ENCODE peak calls at places on chromosome 19, in six cellular contexts. One of them, this sample, is unnamed.

GRCh38 chr19:12638611-12639182 is 27.8 kb downstream of the MAN2B1 start:
- DNase-seq in neuronal stem cell: no peak
- DNase-seq in mesendoderm: no peak
- DNase-seq in H1: no peak
- DNase-seq in IMR-90: no peak
- DNase-seq in trophoblast cell: no peak
- DNase-seq in this sample: no peak

GRCh38 chr19:35053667-35054293 is 12.3 kb downstream of the HPN start:
- DNase-seq in trophoblast cell: no peak
- DNase-seq in mesendoderm: no peak
- DNase-seq in H1: no peak
- DNase-seq in neuronal stem cell: no peak
- DNase-seq in IMR-90: no peak
- DNase-seq in this sample: no peak

GRCh38 chr19:44356383-44357111 is at the start of gene ZNF112:
- DNase-seq in trophoblast cell: peak; percentile 89
- DNase-seq in neuronal stem cell: peak; percentile 78
- DNase-seq in mesendoderm: peak; percentile 97
- DNase-seq in H1: peak; percentile 79
- DNase-seq in IMR-90: peak; percentile 91
- DNase-seq in this sample: peak; percentile 93

GRCh38 chr19:20664917-20665781 is 3.8 kb upstream of the ZNF626 start:
- DNase-seq in IMR-90: no peak
- DNase-seq in mesendoderm: peak; percentile 62
- DNase-seq in H1: no peak
- DNase-seq in trophoblast cell: peak; percentile 25
- DNase-seq in neuronal stem cell: peak; percentile 24
- DNase-seq in this sample: no peak

GRCh38 chr19:7968796-7969559 is 25.5 kb upstream of the TIMM44 start:
- DNase-seq in H1: no peak
- DNase-seq in trophoblast cell: no peak
- DNase-seq in IMR-90: no peak
- DNase-seq in mesendoderm: no peak
- DNase-seq in neuronal stem cell: no peak
- DNase-seq in this sample: no peak

GRCh38 chr19:46571495-46571894 is 29.6 kb upstream of the CALM3 start:
- DNase-seq in trophoblast cell: peak; percentile 2
- DNase-seq in mesendoderm: peak; percentile 95
- DNase-seq in neuronal stem cell: no peak
- DNase-seq in IMR-90: no peak
- DNase-seq in H1: peak; percentile 44
- DNase-seq in this sample: peak; percentile 36

GRCh38 chr19:13089139-13089856 is 13.4 kb downstream of the LYL1 start:
- DNase-seq in neuronal stem cell: no peak
- DNase-seq in trophoblast cell: no peak
- DNase-seq in H1: no peak
- DNase-seq in mesendoderm: peak; percentile 81
- DNase-seq in IMR-90: no peak
- DNase-seq in this sample: no peak

GRCh38 chr19:54073829-54074228 is 7.3 kb downstream of the TARM1 start:
- DNase-seq in neuronal stem cell: no peak
- DNase-seq in trophoblast cell: no peak
- DNase-seq in IMR-90: no peak
- DNase-seq in mesendoderm: no peak
- DNase-seq in H1: no peak
- DNase-seq in this sample: no peak

GRCh38 chr19:39405261-39405912 is 1.3 kb upstream of the ZFP36 start:
- DNase-seq in IMR-90: no peak
- DNase-seq in mesendoderm: no peak
- DNase-seq in H1: no peak
- DNase-seq in neuronal stem cell: no peak
- DNase-seq in trophoblast cell: no peak
- DNase-seq in this sample: peak; percentile 52

DNA sequence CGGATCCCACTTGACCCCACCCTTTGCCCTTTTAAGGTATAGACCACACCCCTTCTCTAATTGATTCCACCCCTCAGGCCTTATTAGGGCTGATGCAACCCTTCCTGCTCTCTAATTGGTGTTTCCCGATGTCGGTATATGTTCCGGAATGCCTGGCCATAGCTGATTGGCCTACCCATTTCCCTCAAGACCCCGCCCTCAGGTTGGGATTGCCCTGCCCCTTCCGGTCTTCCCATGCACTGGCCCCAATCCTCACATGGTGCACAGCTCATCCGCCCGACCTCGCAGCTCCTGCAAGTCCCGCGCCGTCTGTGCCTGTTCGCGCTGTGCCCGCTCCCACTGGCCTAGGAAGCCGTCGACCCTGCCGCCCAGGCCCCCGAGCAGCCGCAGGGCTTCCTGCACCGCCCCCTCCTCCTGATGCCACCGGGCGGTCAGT is 18.1 kb downstream of the TSKS start:
- DNase-seq in H1: no peak
- DNase-seq in trophoblast cell: no peak
- DNase-seq in neuronal stem cell: no peak
- DNase-seq in IMR-90: no peak
- DNase-seq in mesendoderm: peak; percentile 78
- DNase-seq in this sample: no peak
- H3K4me3 ChIP-seq in H1: no peak overlapping the region
- H3K4me3 ChIP-seq in trophoblast cell: no peak overlapping the region
- H3K4me3 ChIP-seq in neuronal stem cell: no peak overlapping the region
- H3K4me3 ChIP-seq in IMR-90: no peak overlapping the region
- H3K4me3 ChIP-seq in mesendoderm: no peak overlapping the region
- H3K4me3 ChIP-seq in this sample: no peak overlapping the region

GRCh38 chr19:47778089-47778953 is at the start of gene SELENOW:
- DNase-seq in mesendoderm: peak; percentile 92
- DNase-seq in neuronal stem cell: peak; percentile 87
- DNase-seq in IMR-90: peak; percentile 46
- DNase-seq in trophoblast cell: peak; percentile 67
- DNase-seq in H1: peak; percentile 46
- DNase-seq in this sample: peak; percentile 79
- H2AK5ac ChIP-seq in mesendoderm: peak within 1 kb of the TSS; percentile 32
- H2AK5ac ChIP-seq in neuronal stem cell: no peak within 1 kb of the TSS
- H2AK5ac ChIP-seq in IMR-90: peak within 1 kb of the TSS; percentile 74
- H2AK5ac ChIP-seq in trophoblast cell: peak within 1 kb of the TSS; percentile 18
- H2AK5ac ChIP-seq in H1: no peak within 1 kb of the TSS
- H2AK5ac ChIP-seq in this sample: no peak within 1 kb of the TSS

GRCh38 chr19:4196587-4197148 is 14.2 kb downstream of the ANKRD24 start:
- DNase-seq in neuronal stem cell: no peak
- DNase-seq in mesendoderm: no peak
- DNase-seq in H1: no peak
- DNase-seq in IMR-90: no peak
- DNase-seq in trophoblast cell: no peak
- DNase-seq in this sample: no peak

GRCh38 chr19:4196009-4196408 is 13.5 kb downstream of the ANKRD24 start:
- DNase-seq in mesendoderm: no peak
- DNase-seq in trophoblast cell: no peak
- DNase-seq in IMR-90: no peak
- DNase-seq in neuronal stem cell: no peak
- DNase-seq in H1: no peak
- DNase-seq in this sample: no peak

GRCh38 chr19:4197228-4197624 is 14.7 kb downstream of the ANKRD24 start:
- DNase-seq in IMR-90: no peak
- DNase-seq in H1: no peak
- DNase-seq in mesendoderm: no peak
- DNase-seq in trophoblast cell: no peak
- DNase-seq in neuronal stem cell: no peak
- DNase-seq in this sample: no peak

GRCh38 chr19:4198467-4199126 is 16.1 kb downstream of the ANKRD24 start:
- DNase-seq in mesendoderm: no peak
- DNase-seq in IMR-90: no peak
- DNase-seq in neuronal stem cell: no peak
- DNase-seq in trophoblast cell: no peak
- DNase-seq in H1: no peak
- DNase-seq in this sample: no peak

DNA sequence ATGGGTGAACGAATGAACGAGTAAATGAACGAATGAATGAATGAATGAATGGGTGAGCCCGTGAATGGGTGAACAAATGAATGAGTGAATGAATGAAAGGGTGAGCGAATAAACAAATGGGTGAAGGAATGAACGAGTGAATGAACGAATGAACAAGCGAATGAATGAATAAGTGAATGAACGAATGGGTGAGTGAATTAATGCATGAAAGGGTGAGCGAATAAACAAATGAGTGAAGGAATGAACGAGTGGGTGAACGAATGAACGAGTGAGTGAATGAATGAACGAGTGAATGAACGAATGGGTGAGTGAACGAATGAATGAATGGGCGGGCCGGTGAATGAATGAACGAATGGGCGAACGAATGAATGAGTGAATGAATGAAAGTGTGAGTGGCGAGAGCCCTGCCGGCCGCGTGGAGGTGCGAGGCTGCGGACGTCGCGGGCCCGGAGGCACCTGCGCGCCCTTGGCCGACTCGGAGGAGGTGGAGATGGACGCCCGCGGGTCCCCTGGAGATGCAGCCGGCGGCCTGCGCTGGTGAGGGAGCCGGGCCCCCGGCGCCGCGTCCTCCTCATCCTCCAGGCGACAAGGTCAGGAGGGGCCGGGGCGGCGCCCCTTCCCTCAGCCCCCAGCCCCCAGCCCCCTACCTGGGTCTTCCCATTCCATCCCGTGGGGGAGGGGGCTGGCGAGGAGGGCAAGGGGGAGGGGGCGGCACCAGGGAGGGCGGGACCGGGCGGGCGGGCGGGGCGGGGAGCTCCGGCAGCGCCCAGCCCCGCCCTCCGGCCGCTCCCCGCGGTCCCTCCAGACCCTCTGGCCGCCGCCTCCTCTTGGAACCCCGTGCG is 15.4 kb downstream of the ANKRD24 start:
- DNase-seq in neuronal stem cell: no peak
- DNase-seq in H1: no peak
- DNase-seq in mesendoderm: peak; percentile 59
- DNase-seq in IMR-90: no peak
- DNase-seq in trophoblast cell: no peak
- DNase-seq in this sample: no peak
- H3K4me3 ChIP-seq in neuronal stem cell: no peak overlapping the region
- H3K4me3 ChIP-seq in H1: peak overlapping the region; percentile 23
- H3K4me3 ChIP-seq in mesendoderm: no peak overlapping the region
- H3K4me3 ChIP-seq in IMR-90: no peak overlapping the region
- H3K4me3 ChIP-seq in trophoblast cell: peak overlapping the region; percentile 10
- H3K4me3 ChIP-seq in this sample: no peak overlapping the region

GRCh38 chr19:5125376-5125775 is 156.5 kb downstream of the KDM4B start:
- DNase-seq in H1: no peak
- DNase-seq in mesendoderm: no peak
- DNase-seq in trophoblast cell: no peak
- DNase-seq in IMR-90: no peak
- DNase-seq in neuronal stem cell: no peak
- DNase-seq in this sample: no peak
- H2AK5ac ChIP-seq in H1: peak overlapping the region; percentile 60
- H2AK5ac ChIP-seq in mesendoderm: peak overlapping the region; percentile 99
- H2AK5ac ChIP-seq in trophoblast cell: peak overlapping the region; percentile 59
- H2AK5ac ChIP-seq in IMR-90: no peak overlapping the region
- H2AK5ac ChIP-seq in neuronal stem cell: peak overlapping the region; percentile 19
- H2AK5ac ChIP-seq in this sample: no peak overlapping the region

GRCh38 chr19:50796634-50797428 is 6.6 kb downstream of the ACP4 start:
- DNase-seq in trophoblast cell: no peak
- DNase-seq in IMR-90: no peak
- DNase-seq in neuronal stem cell: no peak
- DNase-seq in mesendoderm: no peak
- DNase-seq in H1: no peak
- DNase-seq in this sample: no peak
- H3K4me3 ChIP-seq in trophoblast cell: no peak overlapping the region
- H3K4me3 ChIP-seq in IMR-90: no peak overlapping the region
- H3K4me3 ChIP-seq in neuronal stem cell: no peak overlapping the region
- H3K4me3 ChIP-seq in mesendoderm: no peak overlapping the region
- H3K4me3 ChIP-seq in H1: no peak overlapping the region
- H3K4me3 ChIP-seq in this sample: no peak overlapping the region